ENCODE peak calls at places on chromosomes 5 and 9, in six cellular contexts. H is IMR-90, D is HepG2, F is HCT116, Z is A549, R is upper lobe of left lung. O is an unnamed sample.

GRCh38 chr5:134242146-134242545 is 16.3 kb upstream of the PPP2CA start:
- ATAC-seq in H (peak; percentile 78), R (no peak), D (peak; percentile 28), Z (no peak), F (no peak), O (peak; percentile 31)

GRCh38 chr5:59116231-59116900 is 533.5 kb downstream of the RAB3C start:
- ATAC-seq in F (no peak), D (no peak), H (peak; percentile 90), Z (peak; percentile 72), R (no peak), O (no peak)

GRCh38 chr5:174459832-174460448 is 264.4 kb upstream of the MSX2 start:
- ATAC-seq in Z (no peak), H (no peak), R (no peak), D (no peak), F (no peak), O (no peak)

GRCh38 chr9:125517577-125517976 is 189.4 kb downstream of the MAPKAP1 start:
- ATAC-seq in F (no peak), Z (no peak), D (no peak), R (no peak), H (no peak), O (no peak)

GRCh38 chr9:132090771-132091170 is 11.1 kb upstream of the MED27 start:
- ATAC-seq in Z (no peak), R (no peak), F (no peak), D (no peak), H (no peak), O (no peak)

GRCh38 chr9:104287255-104287872 is 193.3 kb downstream of the SMC2 start:
- ATAC-seq in H (no peak), D (no peak), R (no peak), Z (no peak), F (no peak), O (no peak)

GRCh38 chr5:96783326-96783725 is 24.4 kb downstream of the ERAP1 start:
- ATAC-seq in R (no peak), H (peak; percentile 8), F (no peak), D (no peak), Z (no peak), O (no peak)

GRCh38 chr5:126414874-126415502 is 8.2 kb upstream of the GRAMD2B start:
- ATAC-seq in Z (no peak), D (no peak), R (no peak), F (no peak), H (peak; percentile 82), O (peak; percentile 90)

GRCh38 chr9:76891279-76891678 is 14.6 kb downstream of the PRUNE2 start:
- ATAC-seq in R (no peak), Z (no peak), F (no peak), D (no peak), H (no peak), O (no peak)

GRCh38 chr5:154274828-154275185 is 84.3 kb downstream of the GALNT10 start:
- ATAC-seq in H (no peak), R (no peak), Z (peak; percentile 8), D (no peak), F (no peak), O (no peak)

GRCh38 chr5:6760003-6760402 is 46.8 kb downstream of the TENT4A start:
- ATAC-seq in H (no peak), Z (no peak), R (no peak), D (no peak), F (no peak), O (no peak)

GRCh38 chr5:6758201-6758600 is 45.0 kb downstream of the TENT4A start:
- ATAC-seq in F (peak; percentile 13), D (peak; percentile 30), R (no peak), H (no peak), Z (no peak), O (no peak)

GRCh38 chr5:6757414-6757969 is 44.3 kb downstream of the TENT4A start:
- ATAC-seq in Z (no peak), F (no peak), D (peak; percentile 33), R (no peak), H (no peak), O (no peak)

GRCh38 chr5:6759401-6759800 is 46.2 kb downstream of the TENT4A start:
- ATAC-seq in Z (peak; percentile 42), H (no peak), D (peak; percentile 30), R (no peak), F (peak; percentile 66), O (no peak)

GRCh38 chr5:6758706-6759105 is 45.5 kb downstream of the TENT4A start:
- ATAC-seq in R (no peak), F (no peak), H (no peak), Z (no peak), D (no peak), O (no peak)
- TF ChIP-seq POLR2A in R (no peak), F (no peak), H (no peak), Z (no peak), D (no peak), O (no peak)

DNA sequence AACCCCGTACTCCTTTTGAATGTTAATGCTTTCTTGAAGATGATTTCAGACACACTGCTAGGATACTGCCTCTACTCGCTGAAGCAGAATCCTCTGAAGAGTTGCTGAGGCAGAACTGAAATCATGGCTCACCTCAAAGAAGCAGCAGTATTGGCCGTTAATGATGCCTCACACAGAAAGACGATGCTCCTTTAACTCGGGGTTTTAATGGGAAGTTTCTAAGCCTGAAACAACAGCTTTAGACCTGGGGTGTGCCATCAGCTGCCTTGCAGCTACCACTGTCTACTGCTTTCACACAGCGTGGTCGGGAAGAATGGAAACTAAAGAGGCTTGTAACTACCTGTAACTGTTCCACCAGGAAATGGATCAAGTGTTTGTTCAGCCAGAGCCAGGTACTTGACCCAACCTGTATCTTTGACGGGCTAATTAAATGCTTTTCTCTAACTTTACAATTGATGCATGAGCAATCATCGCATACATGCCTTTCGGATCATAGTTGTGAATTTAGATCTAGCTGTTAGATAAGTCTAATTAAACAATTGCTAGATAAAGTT is at the start of gene CTXN3:
- ATAC-seq in R (peak; percentile 72), H (no peak), F (no peak), D (no peak), Z (no peak), O (no peak)
- H3K4me1 ChIP-seq in R (no peaks in the 10 kb centered on the region), H (no peaks in the 10 kb centered on the region), F (no peaks in the 10 kb centered on the region), D (no peaks in the 10 kb centered on the region), Z (peaks cover 6% of the 10 kb centered on the region), O (peaks cover 70% of the 10 kb centered on the region)

DNA sequence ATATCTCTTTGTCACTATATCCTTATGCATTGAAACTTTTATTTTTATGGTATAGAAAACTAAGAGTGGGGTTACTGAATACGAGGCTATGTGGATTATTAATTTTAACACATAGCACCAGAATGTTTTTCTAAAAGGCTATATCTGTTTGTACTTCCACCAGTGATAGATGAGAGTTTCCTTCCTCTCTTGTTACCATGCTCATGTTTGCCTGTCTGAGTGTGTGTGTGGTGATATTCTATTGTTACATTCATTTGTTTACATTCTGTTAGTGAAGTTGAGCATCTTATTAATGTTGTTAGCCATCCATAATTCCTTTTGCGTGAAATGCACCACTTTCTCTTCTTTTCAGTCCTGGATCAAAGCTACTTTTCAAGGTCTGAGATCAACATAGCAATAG is 54.1 kb upstream of the ALDH1A1 start:
- ATAC-seq in R (no peak), Z (no peak), H (no peak), D (no peak), F (no peak), O (no peak)
- TF ChIP-seq CTCF in R (no peak), Z (no peak), H (no peak), D (no peak), F (no peak), O (no peak)

DNA sequence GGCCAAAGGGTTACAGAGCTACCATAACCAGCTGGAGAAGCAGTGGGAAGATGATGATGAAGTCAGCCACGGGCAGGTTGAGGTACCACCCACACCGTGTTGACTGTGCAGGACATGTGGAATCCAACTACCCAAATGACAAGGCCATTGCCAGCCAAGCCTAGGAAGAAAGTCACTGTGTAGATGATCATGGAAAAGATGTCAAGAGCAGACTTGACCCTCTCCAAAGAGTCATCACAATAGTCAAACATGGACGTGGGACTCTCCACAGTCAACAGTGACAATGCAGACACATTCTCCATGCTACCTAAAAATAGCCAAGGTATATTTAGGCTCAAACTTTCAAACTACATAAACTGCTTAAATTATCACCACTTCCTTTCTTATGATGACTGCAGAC is 20.9 kb upstream of the SPINK1 start:
- ATAC-seq in D (no peak), R (no peak), H (no peak), F (no peak), Z (no peak), O (no peak)
- TF ChIP-seq POLR2A in D (no peak), R (no peak), H (no peak), F (no peak), Z (no peak), O (no peak)

DNA sequence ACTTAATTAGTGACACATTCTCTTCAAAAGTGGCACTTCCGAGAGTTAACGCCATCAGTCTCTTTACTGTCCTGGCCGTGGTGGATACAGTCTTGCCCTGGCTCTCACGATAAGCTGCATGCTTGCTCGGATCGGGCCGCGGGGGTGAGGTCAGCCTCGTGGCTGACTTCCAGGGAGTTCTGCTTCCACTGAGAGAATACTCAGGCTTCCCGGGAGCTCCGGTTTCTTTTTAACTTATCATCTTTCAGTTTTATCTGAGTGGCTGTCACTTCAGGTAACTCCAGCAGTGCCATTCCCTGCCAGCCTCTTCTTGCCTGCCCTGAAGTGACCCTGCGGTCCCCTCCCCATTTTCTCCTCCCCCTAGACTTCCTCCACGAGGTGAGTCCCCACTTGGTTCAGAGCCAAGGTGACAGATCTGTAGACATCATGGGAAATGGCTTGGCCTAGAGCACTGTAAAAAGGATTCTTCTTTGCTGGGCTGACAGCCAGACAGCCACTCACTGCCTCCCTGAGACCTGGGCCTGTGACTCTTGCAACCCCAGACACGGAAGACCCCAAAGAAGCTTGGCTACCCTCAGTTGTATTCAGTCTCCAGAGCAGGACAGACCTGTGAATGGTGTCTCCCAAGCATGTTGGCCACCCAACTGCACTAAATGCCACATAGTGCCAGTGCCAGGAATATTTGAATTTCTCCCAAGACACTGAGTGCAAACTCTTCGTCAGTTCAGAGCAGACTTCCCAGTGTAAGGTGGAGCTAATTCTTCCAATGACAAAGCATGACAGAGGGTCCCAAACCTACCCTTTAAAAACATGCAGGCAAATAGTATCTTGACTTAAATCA is 95.1 kb downstream of the DAPK1 start:
- ATAC-seq in D (no peak), F (no peak), Z (no peak), H (peak; percentile 90), R (peak; percentile 56), O (peak; percentile 47)
- H3K4me1 ChIP-seq in D (no peaks in the 10 kb centered on the region), F (no peaks in the 10 kb centered on the region), Z (peaks cover 8% of the 10 kb centered on the region), H (peaks cover 4% of the 10 kb centered on the region), R (peaks cover 41% of the 10 kb centered on the region), O (peaks cover 18% of the 10 kb centered on the region)

GRCh38 chr5:6712582-6713273 is 504 bp upstream of the TENT4A start:
- ATAC-seq in R (peak; percentile 95), Z (peak; percentile 82), F (peak; percentile 74), H (peak; percentile 79), D (peak; percentile 86), O (peak; percentile 94)
- TF ChIP-seq CTCF in R (peak; percentile 12), Z (no peak), F (no peak), H (no peak), D (peak; percentile 21), O (no peak)

GRCh38 chr5:17278931-17279330 is 61.5 kb downstream of the BASP1 start:
- ATAC-seq in F (no peak), H (no peak), R (no peak), Z (peak; percentile 31), D (no peak), O (no peak)
- TF ChIP-seq POLR2A in F (no peak), H (no peak), R (no peak), Z (no peak), D (no peak), O (no peak)

O was measured in gastroesophageal sphincter.